ENCODE peak calls at places on chromosome 13, in six cellular contexts. T is osteoblast, A is ovary, H is HFF-Myc, X is pancreas, R is AG09309. E is an unnamed sample.

GRCh38 chr13:31385534-31385933 is 185.8 kb downstream of the B3GLCT start:
- DNase-seq in X (no peak), A (no peak), R (no peak), T (no peak), H (no peak), E (no peak)

GRCh38 chr13:19178901-19179593 is 2.6 kb downstream of the TUBA3C start:
- DNase-seq in X (peak; percentile 51), H (no peak), T (no peak), A (no peak), R (no peak), E (no peak)

GRCh38 chr13:24127116-24127631 is 33.3 kb upstream of the SPATA13 start:
- DNase-seq in T (no peak), H (no peak), A (no peak), R (no peak), X (no peak), E (no peak)

GRCh38 chr13:30832845-30833332 is 73.2 kb upstream of the MEDAG start:
- DNase-seq in H (no peak), A (no peak), T (no peak), R (no peak), X (peak; percentile 93), E (peak; percentile 81)

GRCh38 chr13:31545616-31546015 is 193.7 kb upstream of the RXFP2 start:
- DNase-seq in A (no peak), X (no peak), R (peak; percentile 34), T (no peak), H (peak; percentile 19), E (no peak)

GRCh38 chr13:102902789-102903347 is 57.0 kb downstream of the ERCC5 start:
- DNase-seq in T (no peak), H (no peak), R (no peak), A (no peak), X (no peak), E (no peak)

GRCh38 chr13:31160857-31161582 is 684 bp downstream of the HSPH1 start:
- DNase-seq in X (peak; percentile 52), H (no peak), T (peak; percentile 79), R (no peak), A (peak; percentile 67), E (peak; percentile 42)

GRCh38 chr13:112238436-112238995 is 137.6 kb upstream of the SPACA7 start:
- DNase-seq in T (no peak), X (no peak), R (no peak), A (no peak), H (no peak), E (no peak)

GRCh38 chr13:32783067-32783466 is 196.8 kb downstream of the PDS5B start:
- DNase-seq in T (no peak), X (no peak), R (peak; percentile 3), A (no peak), H (peak; percentile 7), E (no peak)

GRCh38 chr13:75693227-75693626 is 57.1 kb downstream of the LMO7 start:
- DNase-seq in R (no peak), H (no peak), A (no peak), X (no peak), T (no peak), E (no peak)

GRCh38 chr13:114038211-114038613 is 64.3 kb upstream of the C13orf46 start:
- DNase-seq in X (peak; percentile 22), R (no peak), A (no peak), T (no peak), H (no peak), E (no peak)

GRCh38 chr13:24878340-24878739 is 114.4 kb downstream of the RNF17 start:
- DNase-seq in R (no peak), H (no peak), X (no peak), T (no peak), A (no peak), E (no peak)

GRCh38 chr13:27226991-27227390 is 24.4 kb upstream of the RPL21 start:
- DNase-seq in T (no peak), R (no peak), A (no peak), X (no peak), H (no peak), E (no peak)

GRCh38 chr13:57612568-57612967 is 19.0 kb upstream of the PCDH17 start:
- DNase-seq in A (no peak), H (no peak), R (no peak), X (no peak), T (peak; percentile 13), E (no peak)

GRCh38 chr13:40362502-40362901 is 303.9 kb downstream of the FOXO1 start:
- DNase-seq in A (no peak), X (no peak), T (no peak), H (no peak), R (no peak), E (no peak)

GRCh38 chr13:46679369-46680180 is 117.4 kb downstream of the ESD start:
- DNase-seq in A (peak; percentile 49), T (peak; percentile 88), R (no peak), H (peak; percentile 78), X (no peak), E (no peak)
- TF ChIP-seq CTCF in A (no peak), T (peak; percentile 22), R (peak; percentile 36), H (no peak), X (no peak), E (no peak)

DNA sequence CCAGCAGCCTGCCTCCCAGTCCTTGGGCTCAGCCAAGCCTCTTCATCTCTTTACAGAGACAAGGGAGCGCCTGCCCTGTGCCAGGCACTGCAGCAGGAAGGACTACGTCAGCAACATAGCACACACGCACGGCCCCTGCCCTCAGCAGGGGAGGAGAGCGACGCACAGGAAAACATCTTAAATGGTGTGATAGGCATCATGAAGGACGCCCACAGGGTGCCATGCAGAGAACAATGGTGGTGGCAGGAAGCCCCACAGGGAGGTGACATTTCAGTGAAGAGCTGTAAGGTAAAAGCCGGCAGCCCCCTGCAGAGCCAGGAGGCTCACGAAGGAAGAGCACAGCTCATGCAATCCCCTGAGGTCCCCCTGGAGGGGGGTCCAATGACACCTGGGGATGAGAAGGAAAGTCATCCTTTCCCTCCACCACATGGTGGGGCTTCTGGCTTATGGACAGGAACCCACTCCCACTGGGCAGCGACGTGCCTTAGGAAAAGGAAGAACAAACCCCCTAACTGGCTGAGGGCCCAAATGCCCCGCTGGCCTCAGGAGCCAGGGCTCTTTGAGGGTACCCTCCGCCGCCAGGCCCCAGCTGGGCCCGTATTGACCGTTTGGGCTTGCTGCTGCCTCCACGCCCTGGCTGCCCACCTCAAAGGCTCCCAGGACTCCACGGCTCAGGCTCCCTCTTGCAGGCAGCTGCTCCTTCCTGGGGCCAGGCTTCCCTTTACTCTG is 37.3 kb upstream of the C13orf42 start:
- DNase-seq in A (no peak), X (no peak), R (no peak), H (no peak), T (no peak), E (no peak)
- H3K4me3 ChIP-seq in A (no peak overlapping the region), X (no peak overlapping the region), R (no peak overlapping the region), H (no peak overlapping the region), T (no peak overlapping the region), E (no peak overlapping the region)

DNA sequence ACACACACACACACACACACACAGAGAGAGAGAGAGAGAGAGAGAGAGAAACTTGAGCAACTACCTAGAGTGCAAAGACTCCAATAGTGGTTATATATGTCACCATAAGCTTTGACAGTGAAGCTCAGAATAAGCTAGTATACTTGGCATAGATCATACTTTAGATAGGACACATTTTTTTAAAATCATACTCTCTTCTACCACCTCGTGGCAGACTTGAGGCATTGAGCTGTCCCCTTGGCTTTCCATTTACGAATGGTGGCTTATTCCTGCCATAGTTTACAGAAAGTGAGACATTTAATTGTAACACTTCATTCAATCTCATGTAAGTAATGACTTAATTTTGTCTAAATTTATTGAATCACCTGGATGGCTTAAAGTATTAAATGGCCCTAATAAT is 108.2 kb downstream of the EDNRB start:
- DNase-seq in R (no peak), T (no peak), H (no peak), A (no peak), X (no peak), E (no peak)
- TF ChIP-seq CTCF in R (peak; percentile 24), T (peak; percentile 18), H (peak; percentile 27), A (no peak), X (no peak), E (peak; percentile 56)

GRCh38 chr13:67117010-67117550 is 113.1 kb downstream of the PCDH9 start:
- DNase-seq in T (no peak), A (no peak), R (no peak), X (no peak), H (no peak), E (no peak)
- H3K4me3 ChIP-seq in T (no peak overlapping the region), A (no peak overlapping the region), R (no peak overlapping the region), X (no peak overlapping the region), H (no peak overlapping the region), E (no peak overlapping the region)

GRCh38 chr13:60165391-60166099 is 1.8 kb upstream of the DIAPH3 start:
- DNase-seq in A (no peak), X (no peak), R (no peak), H (peak; percentile 24), T (peak; percentile 6), E (no peak)

GRCh38 chr13:60164490-60164889 is 762 bp upstream of the DIAPH3 start:
- DNase-seq in T (peak; percentile 45), X (no peak), H (no peak), A (no peak), R (no peak), E (no peak)

GRCh38 chr13:60158321-60158801 is 5.4 kb downstream of the DIAPH3 start:
- DNase-seq in R (no peak), X (no peak), A (no peak), T (peak; percentile 11), H (no peak), E (peak; percentile 93)

GRCh38 chr13:60167121-60167520 is 3.4 kb upstream of the DIAPH3 start:
- DNase-seq in R (no peak), X (no peak), A (no peak), T (no peak), H (no peak), E (no peak)

GRCh38 chr13:60163525-60164471 is at the start of gene DIAPH3:
- DNase-seq in A (peak; percentile 97), R (peak; percentile 75), T (peak; percentile 96), X (peak; percentile 97), H (peak; percentile 76), E (peak; percentile 81)
- TF ChIP-seq CTCF in A (no peak), R (no peak), T (no peak), X (no peak), H (no peak), E (no peak)

GRCh38 chr13:60162096-60162495 is 1.6 kb downstream of the DIAPH3 start:
- DNase-seq in A (no peak), R (no peak), H (no peak), T (peak; percentile 76), X (no peak), E (no peak)
- H3K4me3 ChIP-seq in A (no peak overlapping the region), R (no peak overlapping the region), H (peak overlapping the region; percentile 75), T (peak overlapping the region; percentile 89), X (no peak overlapping the region), E (peak overlapping the region; percentile 90)

DNA sequence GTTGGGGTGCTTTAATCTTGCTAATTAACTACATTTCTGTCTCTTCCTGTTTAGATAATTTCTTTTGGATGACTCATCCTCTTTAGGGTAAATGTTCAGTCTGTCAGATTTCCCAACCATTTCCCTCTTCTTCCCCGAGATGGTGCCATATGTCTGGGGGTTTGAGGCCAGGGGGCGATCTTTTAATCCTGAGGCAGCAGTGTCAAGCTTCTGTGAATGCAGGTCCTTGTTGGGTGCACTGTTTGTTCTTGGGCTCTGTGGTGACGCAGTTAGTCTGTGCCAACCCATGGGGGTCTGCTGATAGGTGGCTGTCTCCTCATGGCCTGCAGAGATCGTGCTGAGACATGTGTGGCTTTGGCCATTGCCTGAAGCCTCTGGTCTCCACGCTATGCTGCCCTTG is 420.4 kb downstream of the NDFIP2 start:
- DNase-seq in T (no peak), X (no peak), R (no peak), H (no peak), A (no peak), E (no peak)
- TF ChIP-seq CTCF in T (no peak), X (no peak), R (no peak), H (no peak), A (no peak), E (peak; percentile 29)

E was measured in retinal pigment epithelial cell.